ENCODE peak calls at places on chromosomes 13 and 19, in nine cellular contexts. T, H, R, U, P, N, F, Z and E are unnamed samples.

GRCh38 chr19:2408247-2408646 is 19.1 kb downstream of the TIMM13 start:
- DNase-seq in T (no peak), H (no peak), R (no peak), U (no peak), P (no peak), N (no peak), F (no peak), Z (no peak), E (no peak)

GRCh38 chr13:73054712-73055111 is 4.1 kb upstream of the KLF5 start:
- DNase-seq in T (no peak), H (no peak), R (no peak), U (no peak), P (no peak), N (no peak), F (no peak), Z (no peak), E (no peak)

GRCh38 chr19:6801397-6802086 is 29.0 kb downstream of the VAV1 start:
- DNase-seq in T (peak), H (peak), R (peak), U (peak), P (peak), N (peak), F (peak), Z (peak), E (peak)

GRCh38 chr19:47644743-47645499 is 36.0 kb downstream of the BICRA start:
- DNase-seq in T (no peak), H (no peak), R (no peak), U (no peak), P (no peak), N (no peak), F (no peak), Z (no peak), E (no peak)

GRCh38 chr13:23378009-23378632 is 55.4 kb downstream of the SACS start:
- DNase-seq in T (no peak), H (peak), R (peak), U (no peak), P (peak), N (peak), F (no peak), Z (peak), E (peak)

GRCh38 chr13:32165791-32166190 is 134.2 kb downstream of the FRY start:
- DNase-seq in T (no peak), H (no peak), R (no peak), U (no peak), P (peak), N (no peak), F (no peak), Z (no peak), E (peak)

GRCh38 chr13:40651866-40652587 is 14.4 kb downstream of the FOXO1 start:
- DNase-seq in T (no peak), H (no peak), R (no peak), U (no peak), P (no peak), N (no peak), F (no peak), Z (no peak), E (no peak)

GRCh38 chr13:29923554-29924481 is 73.4 kb upstream of the UBL3 start:
- DNase-seq in T (peak), H (peak), R (peak), U (peak), P (peak), N (peak), F (peak), Z (peak), E (peak)

GRCh38 chr13:98778749-98779148 is 26.3 kb upstream of the SLC15A1 start:
- DNase-seq in T (no peak), H (no peak), R (no peak), U (no peak), P (no peak), N (no peak), F (no peak), Z (no peak), E (no peak)

GRCh38 chr19:15432018-15432494 is 13.3 kb upstream of the AKAP8L start:
- DNase-seq in T (no peak), H (no peak), R (no peak), U (no peak), P (no peak), N (no peak), F (no peak), Z (no peak), E (no peak)

GRCh38 chr19:1134431-1134830 is 30.6 kb downstream of the GPX4 start:
- DNase-seq in T (no peak), H (no peak), R (no peak), U (no peak), P (no peak), N (no peak), F (no peak), Z (no peak), E (no peak)

GRCh38 chr19:57452307-57452706 is 4.6 kb downstream of the VN1R1 start:
- DNase-seq in T (no peak), H (no peak), R (no peak), U (no peak), P (no peak), N (no peak), F (no peak), Z (no peak), E (no peak)

GRCh38 chr13:40205771-40206240 is 460.6 kb downstream of the FOXO1 start:
- DNase-seq in T (no peak), H (no peak), R (no peak), U (no peak), P (no peak), N (no peak), F (no peak), Z (no peak), E (no peak)

GRCh38 chr13:79392882-79393563 is 13.0 kb downstream of the RBM26 start:
- DNase-seq in T (no peak), H (no peak), R (no peak), U (no peak), P (no peak), N (no peak), F (no peak), Z (no peak), E (peak)

GRCh38 chr19:11581740-11582139 is 4.3 kb upstream of the ACP5 start:
- DNase-seq in T (no peak), H (no peak), R (no peak), U (no peak), P (no peak), N (no peak), F (no peak), Z (peak), E (peak)

GRCh38 chr19:10295847-10296591 is 6.3 kb downstream of the ICAM5 start:
- DNase-seq in T (no peak), H (no peak), R (no peak), U (no peak), P (no peak), N (no peak), F (no peak), Z (no peak), E (no peak)

DNA sequence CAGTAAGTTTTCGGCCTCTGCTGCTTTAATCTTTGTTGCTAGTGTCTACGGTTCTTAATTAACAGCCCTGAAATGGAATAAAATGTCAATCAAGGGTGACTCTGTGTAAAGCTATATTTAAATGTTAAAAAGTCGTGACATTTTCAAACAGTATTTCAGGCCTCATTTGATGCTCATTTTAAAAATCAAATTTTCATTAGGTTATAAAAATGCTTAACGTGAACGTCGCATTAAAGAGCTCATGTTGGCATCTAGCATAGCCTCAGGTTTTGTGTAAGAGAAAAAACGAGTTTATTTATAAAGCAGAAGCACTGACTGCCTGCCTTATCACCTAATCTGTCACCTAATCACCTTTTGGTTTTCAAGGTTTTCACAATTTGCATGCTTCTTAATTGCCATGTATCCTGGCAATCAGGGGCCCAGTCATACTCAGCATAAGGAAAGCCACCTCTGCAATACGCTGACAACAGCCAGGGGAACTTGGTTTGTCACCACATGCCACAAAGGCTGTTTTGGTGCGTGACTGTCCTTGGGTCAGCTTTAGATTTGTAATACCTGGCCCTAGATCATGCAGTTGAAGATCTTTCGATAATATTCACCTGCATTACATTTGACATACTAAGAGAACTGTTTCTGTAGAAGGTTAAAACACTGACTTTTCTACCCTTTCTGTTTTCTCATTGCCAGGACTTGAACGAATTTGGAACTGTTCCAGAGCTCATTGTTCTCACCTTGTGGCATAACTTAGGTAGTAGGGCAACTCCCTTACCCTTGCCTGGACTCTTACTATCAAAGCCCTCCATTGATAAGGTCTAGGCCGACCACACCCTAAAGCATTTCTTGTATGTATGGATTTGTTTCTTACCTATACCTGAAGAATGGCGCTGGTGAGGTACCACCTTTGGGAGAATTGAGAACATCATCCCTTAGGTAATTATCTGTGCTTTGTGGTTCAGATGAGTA is 112.5 kb downstream of the TEX26 start:
- DNase-seq in T (no peak), H (no peak), R (no peak), U (no peak), P (no peak), N (no peak), F (no peak), Z (no peak), E (no peak)
- H3K4me3 ChIP-seq in T (no peak), H (no peak), R (no peak), U (no peak), P (no peak), N (no peak), F (no peak), Z (no peak), E (no peak)

DNA sequence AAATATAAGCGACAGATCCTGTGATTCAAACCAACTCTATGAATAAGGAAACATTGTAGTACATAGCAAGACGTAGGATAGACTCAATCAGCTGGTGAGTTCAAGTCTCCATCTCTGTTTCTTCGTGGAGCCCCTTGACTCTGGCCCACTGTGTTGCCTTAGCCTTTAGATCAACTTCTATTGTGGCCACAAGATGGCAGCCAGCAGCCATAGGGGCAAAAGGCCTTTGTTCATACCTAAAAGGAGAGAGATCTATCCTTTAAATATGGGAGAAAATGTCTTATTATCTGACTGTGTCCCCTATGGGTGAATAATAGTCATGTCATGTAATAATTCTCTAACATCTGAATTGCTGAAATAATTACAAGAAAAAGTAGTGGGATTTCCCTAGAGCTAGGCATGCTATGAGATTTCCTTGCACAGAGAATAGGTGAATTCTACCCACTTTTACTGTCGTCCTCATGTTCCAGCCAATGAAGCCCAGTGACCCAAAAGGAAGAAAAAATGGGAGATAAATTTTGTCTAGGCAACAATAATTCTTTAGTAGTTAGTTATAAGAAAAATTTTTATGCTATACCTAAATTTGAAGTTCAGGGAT is 129.4 kb downstream of the PCDH20 start:
- DNase-seq in T (peak), H (no peak), R (no peak), U (no peak), P (no peak), N (no peak), F (no peak), Z (no peak), E (peak)
- TF ChIP-seq CTCF in T (no peak), H (no peak), R (no peak), U (no peak), P (no peak), N (no peak), F (no peak), Z (no peak), E (peak)

GRCh38 chr19:55041244-55041626 is 3.2 kb upstream of the GP6 start:
- DNase-seq in T (no peak), H (no peak), R (no peak), U (no peak), P (no peak), N (no peak), F (no peak), Z (no peak), E (no peak)

GRCh38 chr19:55042344-55042678 is 4.2 kb upstream of the GP6 start:
- DNase-seq in T (no peak), H (no peak), R (no peak), U (no peak), P (no peak), N (no peak), F (no peak), Z (no peak), E (no peak)

GRCh38 chr19:55042688-55043087 is 4.6 kb upstream of the GP6 start:
- DNase-seq in T (no peak), H (no peak), R (no peak), U (no peak), P (no peak), N (no peak), F (no peak), Z (no peak), E (no peak)

GRCh38 chr19:55044286-55044685 is 6.2 kb upstream of the GP6 start:
- DNase-seq in T (no peak), H (no peak), R (no peak), U (no peak), P (no peak), N (no peak), F (no peak), Z (no peak), E (no peak)

DNA sequence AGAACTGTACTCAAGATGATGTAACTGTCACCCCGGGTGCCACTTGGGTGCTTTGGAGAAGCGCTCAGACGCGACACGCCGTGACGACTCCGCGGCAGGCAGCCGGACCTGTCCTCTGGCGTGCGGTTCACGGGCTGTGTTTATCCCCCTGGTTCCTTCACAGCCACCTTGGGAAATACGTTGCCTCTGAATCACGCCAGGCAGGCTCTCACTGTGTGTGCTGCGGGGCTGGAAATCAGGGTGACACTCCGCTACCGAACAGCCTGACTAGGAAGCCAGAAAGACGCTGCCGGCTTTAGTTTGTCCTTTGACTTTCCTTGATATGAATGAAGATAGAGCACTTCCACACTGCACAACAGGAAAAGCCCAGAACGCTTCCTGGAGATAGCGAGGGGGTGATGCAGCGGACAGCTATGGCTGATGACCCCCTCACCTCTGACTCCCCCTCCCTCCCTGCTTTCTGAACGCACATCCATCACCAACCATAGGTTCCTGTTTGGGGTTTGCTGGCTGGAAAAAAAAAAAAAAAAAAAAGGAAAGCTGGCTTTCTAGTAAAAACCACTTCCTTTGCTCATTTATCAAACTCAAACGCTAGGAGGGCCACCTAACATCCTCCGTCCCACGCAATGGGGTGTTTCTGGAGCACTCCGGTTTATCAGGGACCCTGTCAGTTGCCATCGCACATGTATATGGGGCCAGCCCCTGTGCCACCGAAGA is 3.7 kb upstream of the GP6 start:
- DNase-seq in T (no peak), H (no peak), R (no peak), U (no peak), P (no peak), N (no peak), F (no peak), Z (no peak), E (no peak)
- TF ChIP-seq POLR2A in T (no peak), H (no peak), R (no peak), U (no peak), P (no peak), N (no peak), F (no peak), Z (no peak), E (no peak)

GRCh38 chr13:112687836-112688559 is 1.8 kb upstream of the ATP11A start:
- DNase-seq in T (peak), H (no peak), R (no peak), U (no peak), P (no peak), N (no peak), F (no peak), Z (no peak), E (no peak)
- H3K4me3 ChIP-seq in T (no peak), H (no peak), R (no peak), U (no peak), P (no peak), N (no peak), F (no peak), Z (no peak), E (no peak)

GRCh38 chr19:32231020-32231419 is 114.4 kb upstream of the ZNF507 start:
- DNase-seq in T (no peak), H (no peak), R (no peak), U (no peak), P (no peak), N (no peak), F (no peak), Z (no peak), E (no peak)

GRCh38 chr19:32223595-32224370 is 121.6 kb upstream of the ZNF507 start:
- DNase-seq in T (no peak), H (no peak), R (no peak), U (no peak), P (no peak), N (no peak), F (peak), Z (no peak), E (no peak)

GRCh38 chr19:32230441-32230840 is 115.0 kb upstream of the ZNF507 start:
- DNase-seq in T (no peak), H (no peak), R (no peak), U (no peak), P (no peak), N (no peak), F (no peak), Z (no peak), E (no peak)

GRCh38 chr19:32224371-32225244 is 120.8 kb upstream of the ZNF507 start:
- DNase-seq in T (peak), H (no peak), R (peak), U (peak), P (peak), N (peak), F (peak), Z (peak), E (peak)

DNA sequence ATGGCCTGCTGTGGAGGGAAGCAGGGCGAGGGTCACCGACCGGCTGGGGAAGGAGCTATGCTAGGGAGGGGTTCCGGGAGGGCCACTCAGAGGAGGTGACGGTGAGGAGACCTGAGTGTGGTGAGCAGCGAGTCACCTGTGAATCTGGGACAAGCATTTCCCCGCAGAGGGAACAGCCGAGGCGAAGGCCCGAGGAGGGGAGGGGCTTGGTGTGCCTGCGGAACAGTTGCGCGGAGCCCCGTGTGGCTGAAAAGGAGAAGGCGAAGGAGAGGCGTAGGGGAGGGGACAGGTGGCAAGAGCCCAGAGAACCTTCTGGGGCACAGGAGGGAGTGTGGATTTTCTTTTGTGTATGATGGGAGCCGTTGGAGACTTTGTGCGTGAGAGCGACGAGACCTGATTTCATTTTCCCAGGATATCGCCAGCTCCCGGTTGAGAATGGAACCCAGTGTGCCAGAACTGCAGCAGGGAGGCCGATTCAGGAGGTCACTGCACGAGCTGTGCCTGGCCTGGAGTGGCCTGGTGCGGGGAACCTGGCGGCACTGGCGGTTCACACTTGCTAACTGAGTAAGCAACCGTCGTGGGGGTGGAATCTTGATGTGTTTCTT is 117.7 kb upstream of the ZNF507 start:
- DNase-seq in T (no peak), H (no peak), R (no peak), U (no peak), P (no peak), N (no peak), F (no peak), Z (no peak), E (no peak)
- TF ChIP-seq CTCF in T (no peak), H (no peak), R (no peak), U (no peak), P (no peak), N (no peak), F (no peak), Z (no peak), E (no peak)